ENCODE peak calls at places on chromosomes 4 and X, in four cellular contexts. One of them, this sample, is unnamed. For H3K9me3, the result is how much of the 10 kb centered on the place peaks cover.

GRCh38 chr4:57043304-57044251 is 64.9 kb downstream of the POLR2B start:
- DNase-seq in WERI-Rb-1: no peak
- DNase-seq in tibial artery: no peak
- DNase-seq in GM23248: peak
- DNase-seq in this sample: no peak

GRCh38 chrX:103726477-103726876 is 15.8 kb downstream of the TMEM31 start:
- DNase-seq in WERI-Rb-1: no peak
- DNase-seq in GM23248: no peak
- DNase-seq in tibial artery: no peak
- DNase-seq in this sample: no peak

GRCh38 chr4:94216394-94216793 is 8.7 kb downstream of the SMARCAD1 start:
- DNase-seq in GM23248: no peak
- DNase-seq in tibial artery: no peak
- DNase-seq in WERI-Rb-1: no peak
- DNase-seq in this sample: no peak

GRCh38 chrX:134688839-134689238 is 30.6 kb upstream of the PLAC1 start:
- DNase-seq in WERI-Rb-1: no peak
- DNase-seq in GM23248: peak
- DNase-seq in tibial artery: no peak
- DNase-seq in this sample: no peak

GRCh38 chrX:107704181-107704580 is 71.4 kb downstream of the TSC22D3 start:
- DNase-seq in WERI-Rb-1: no peak
- DNase-seq in GM23248: no peak
- DNase-seq in tibial artery: no peak
- DNase-seq in this sample: no peak

GRCh38 chr4:15459706-15460105 is 10.0 kb upstream of the CC2D2A start:
- DNase-seq in tibial artery: no peak
- DNase-seq in GM23248: no peak
- DNase-seq in WERI-Rb-1: no peak
- DNase-seq in this sample: no peak

GRCh38 chr4:139988863-139989765 is 164.9 kb downstream of the MAML3 start:
- DNase-seq in WERI-Rb-1: no peak
- DNase-seq in tibial artery: peak
- DNase-seq in GM23248: peak
- DNase-seq in this sample: no peak

GRCh38 chr4:146333187-146333894 is 119.0 kb downstream of the REELD1 start:
- DNase-seq in WERI-Rb-1: peak
- DNase-seq in GM23248: peak
- DNase-seq in tibial artery: no peak
- DNase-seq in this sample: no peak

GRCh38 chr4:3406021-3406420 is 35.7 kb upstream of the HGFAC start:
- DNase-seq in WERI-Rb-1: peak
- DNase-seq in tibial artery: no peak
- DNase-seq in GM23248: no peak
- DNase-seq in this sample: no peak

GRCh38 chrX:154738013-154738738 is 12.7 kb downstream of the GAB3 start:
- DNase-seq in tibial artery: peak
- DNase-seq in WERI-Rb-1: no peak
- DNase-seq in GM23248: peak
- DNase-seq in this sample: no peak

GRCh38 chrX:135931644-135932487 is 38.4 kb downstream of the SAGE1 start:
- DNase-seq in WERI-Rb-1: peak
- DNase-seq in tibial artery: peak
- DNase-seq in GM23248: peak
- DNase-seq in this sample: no peak

GRCh38 chrX:28590394-28590793 is 3.1 kb downstream of the IL1RAPL1 start:
- DNase-seq in GM23248: no peak
- DNase-seq in tibial artery: no peak
- DNase-seq in WERI-Rb-1: no peak
- DNase-seq in this sample: no peak

GRCh38 chr4:107799634-107800033 is 25.1 kb upstream of the SGMS2 start:
- DNase-seq in tibial artery: no peak
- DNase-seq in GM23248: no peak
- DNase-seq in WERI-Rb-1: no peak
- DNase-seq in this sample: no peak

GRCh38 chr4:140256335-140256734 is 102.4 kb upstream of the MAML3 start:
- DNase-seq in GM23248: peak
- DNase-seq in WERI-Rb-1: no peak
- DNase-seq in tibial artery: no peak
- DNase-seq in this sample: no peak

GRCh38 chr4:54231419-54232150 is 2.5 kb downstream of the PDGFRA start:
- DNase-seq in WERI-Rb-1: no peak
- DNase-seq in tibial artery: peak
- DNase-seq in GM23248: peak
- DNase-seq in this sample: no peak

GRCh38 chr4:31442236-31442635 is 722.1 kb downstream of the PCDH7 start:
- DNase-seq in WERI-Rb-1: no peak
- DNase-seq in tibial artery: no peak
- DNase-seq in GM23248: no peak
- DNase-seq in this sample: no peak

GRCh38 chrX:9494806-9495205 is 29.9 kb downstream of the TBL1X start:
- DNase-seq in GM23248: peak
- DNase-seq in WERI-Rb-1: no peak
- DNase-seq in tibial artery: no peak
- DNase-seq in this sample: no peak

GRCh38 chrX:103063918-103064434 is at the start of gene BEX1:
- DNase-seq in GM23248: peak
- DNase-seq in WERI-Rb-1: peak
- DNase-seq in tibial artery: no peak
- DNase-seq in this sample: no peak

GRCh38 chr4:7186081-7186480 is 6.3 kb upstream of the SORCS2 start:
- DNase-seq in WERI-Rb-1: peak
- DNase-seq in GM23248: peak
- DNase-seq in tibial artery: peak
- DNase-seq in this sample: no peak

GRCh38 chr4:7187297-7187592 is 5.1 kb upstream of the SORCS2 start:
- DNase-seq in tibial artery: peak
- DNase-seq in GM23248: no peak
- DNase-seq in WERI-Rb-1: peak
- DNase-seq in this sample: no peak

GRCh38 chr4:7187691-7188090 is 4.6 kb upstream of the SORCS2 start:
- DNase-seq in GM23248: no peak
- DNase-seq in tibial artery: no peak
- DNase-seq in WERI-Rb-1: no peak
- DNase-seq in this sample: no peak

GRCh38 chr4:7185487-7186030 is 6.8 kb upstream of the SORCS2 start:
- DNase-seq in GM23248: no peak
- DNase-seq in WERI-Rb-1: no peak
- DNase-seq in tibial artery: peak
- DNase-seq in this sample: no peak

GRCh38 chr4:7186516-7187296 is 5.6 kb upstream of the SORCS2 start:
- DNase-seq in GM23248: no peak
- DNase-seq in tibial artery: peak
- DNase-seq in WERI-Rb-1: no peak
- DNase-seq in this sample: no peak
- H3K9me3 ChIP-seq in GM23248: under half
- H3K9me3 ChIP-seq in tibial artery: under half
- H3K9me3 ChIP-seq in WERI-Rb-1: under half
- H3K9me3 ChIP-seq in this sample: under half

GRCh38 chr4:4913628-4914027 is 54.2 kb downstream of the MSX1 start:
- DNase-seq in tibial artery: no peak
- DNase-seq in GM23248: no peak
- DNase-seq in WERI-Rb-1: no peak
- DNase-seq in this sample: no peak
- H3K9me3 ChIP-seq in tibial artery: under half
- H3K9me3 ChIP-seq in GM23248: under half
- H3K9me3 ChIP-seq in WERI-Rb-1: under half
- H3K9me3 ChIP-seq in this sample: under half

GRCh38 chr4:385934-386707 is 48.5 kb downstream of the ZNF141 start:
- DNase-seq in tibial artery: no peak
- DNase-seq in WERI-Rb-1: no peak
- DNase-seq in GM23248: no peak
- DNase-seq in this sample: no peak

GRCh38 chr4:384311-385010 is 46.8 kb downstream of the ZNF141 start:
- DNase-seq in WERI-Rb-1: no peak
- DNase-seq in GM23248: no peak
- DNase-seq in tibial artery: no peak
- DNase-seq in this sample: no peak

DNA sequence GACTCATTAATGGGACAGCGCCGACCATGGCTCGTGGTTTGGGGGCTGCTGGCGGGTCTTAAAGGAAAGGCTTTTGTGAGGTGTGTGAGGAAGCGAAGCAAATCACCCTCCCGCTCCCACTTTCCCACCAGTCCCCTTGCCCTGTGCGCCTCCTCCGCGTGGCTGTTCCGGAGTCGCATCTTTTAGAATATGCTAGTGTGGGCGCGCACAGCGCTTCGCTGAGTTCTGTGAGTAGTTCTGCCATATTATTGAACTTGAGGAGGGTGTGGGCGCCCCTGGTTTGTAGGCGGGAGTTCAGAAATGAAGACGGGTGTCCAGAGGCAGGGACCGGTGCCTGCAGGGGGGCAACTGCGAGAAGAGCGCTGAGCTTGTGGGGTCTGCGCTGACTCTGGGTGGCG is 49.1 kb downstream of the ZNF141 start:
- DNase-seq in WERI-Rb-1: no peak
- DNase-seq in GM23248: no peak
- DNase-seq in tibial artery: no peak
- DNase-seq in this sample: no peak
- H3K9me3 ChIP-seq in WERI-Rb-1: half or more
- H3K9me3 ChIP-seq in GM23248: under half
- H3K9me3 ChIP-seq in tibial artery: half or more
- H3K9me3 ChIP-seq in this sample: under half

DNA sequence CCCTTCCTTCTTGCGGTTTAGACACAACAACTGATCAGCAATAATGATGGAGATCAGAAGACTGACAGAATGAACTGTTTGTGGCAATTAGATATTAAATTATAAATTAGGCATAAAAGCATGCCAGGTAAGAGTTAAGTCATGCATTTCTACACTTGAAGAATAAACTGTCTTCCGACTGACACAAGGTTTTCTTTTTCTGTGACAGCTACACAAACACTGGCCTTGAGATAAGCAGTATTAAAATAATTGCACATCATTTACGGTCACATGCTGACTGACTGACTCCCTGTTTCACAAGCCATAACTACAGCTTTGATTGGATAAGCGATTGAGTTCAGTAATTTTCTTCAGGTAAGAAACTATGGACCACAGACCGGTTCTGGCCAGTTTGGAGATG is 56.2 kb downstream of the UBE2NL start:
- DNase-seq in GM23248: no peak
- DNase-seq in WERI-Rb-1: no peak
- DNase-seq in tibial artery: no peak
- DNase-seq in this sample: no peak
- H3K9me3 ChIP-seq in GM23248: under half
- H3K9me3 ChIP-seq in WERI-Rb-1: under half
- H3K9me3 ChIP-seq in tibial artery: under half
- H3K9me3 ChIP-seq in this sample: under half

DNA sequence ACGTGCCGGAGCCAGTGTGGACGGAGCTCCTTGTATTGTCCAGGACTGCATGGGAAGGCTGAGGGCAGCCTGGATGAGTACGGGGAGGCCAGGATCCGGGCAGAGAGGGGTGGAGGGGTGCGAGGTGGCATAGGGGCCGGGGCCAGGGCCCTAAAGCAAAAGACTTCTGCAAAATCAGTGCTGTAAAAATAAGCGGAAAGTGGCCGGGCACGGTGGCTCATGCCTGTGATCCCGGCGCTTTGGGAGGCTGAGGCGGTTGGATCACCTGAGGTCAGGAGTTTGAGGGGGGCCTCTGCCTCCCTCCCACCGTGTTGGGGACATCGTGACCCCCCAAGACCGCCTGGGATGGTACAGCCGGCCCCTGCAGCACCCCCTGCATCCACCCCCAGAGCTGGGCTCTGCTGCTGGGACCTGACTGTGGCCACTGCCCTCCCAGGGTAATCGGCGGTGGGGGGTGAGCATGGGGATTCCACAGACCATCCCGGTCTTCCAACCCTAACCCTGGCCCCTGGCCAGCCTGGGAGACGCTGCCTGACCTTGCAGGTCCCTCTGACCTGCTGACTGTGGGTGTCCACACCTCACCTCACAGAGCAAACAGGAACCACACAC is 23.4 kb upstream of the PLCXD1 start:
- DNase-seq in GM23248: no peak
- DNase-seq in tibial artery: no peak
- DNase-seq in WERI-Rb-1: peak
- DNase-seq in this sample: no peak
- H3K9me3 ChIP-seq in GM23248: under half
- H3K9me3 ChIP-seq in tibial artery: under half
- H3K9me3 ChIP-seq in WERI-Rb-1: under half
- H3K9me3 ChIP-seq in this sample: under half

GRCh38 chrX:155870958-155871357 is 10.2 kb upstream of the VAMP7 start:
- DNase-seq in GM23248: no peak
- DNase-seq in tibial artery: no peak
- DNase-seq in WERI-Rb-1: no peak
- DNase-seq in this sample: no peak
- H3K9me3 ChIP-seq in GM23248: under half
- H3K9me3 ChIP-seq in tibial artery: under half
- H3K9me3 ChIP-seq in WERI-Rb-1: under half
- H3K9me3 ChIP-seq in this sample: under half

GRCh38 chr4:152704788-152705187 is 25.0 kb upstream of the TMEM154 start:
- DNase-seq in WERI-Rb-1: no peak
- DNase-seq in tibial artery: no peak
- DNase-seq in GM23248: no peak
- DNase-seq in this sample: no peak
- H3K9me3 ChIP-seq in WERI-Rb-1: under half
- H3K9me3 ChIP-seq in tibial artery: under half
- H3K9me3 ChIP-seq in GM23248: under half
- H3K9me3 ChIP-seq in this sample: under half

DNA sequence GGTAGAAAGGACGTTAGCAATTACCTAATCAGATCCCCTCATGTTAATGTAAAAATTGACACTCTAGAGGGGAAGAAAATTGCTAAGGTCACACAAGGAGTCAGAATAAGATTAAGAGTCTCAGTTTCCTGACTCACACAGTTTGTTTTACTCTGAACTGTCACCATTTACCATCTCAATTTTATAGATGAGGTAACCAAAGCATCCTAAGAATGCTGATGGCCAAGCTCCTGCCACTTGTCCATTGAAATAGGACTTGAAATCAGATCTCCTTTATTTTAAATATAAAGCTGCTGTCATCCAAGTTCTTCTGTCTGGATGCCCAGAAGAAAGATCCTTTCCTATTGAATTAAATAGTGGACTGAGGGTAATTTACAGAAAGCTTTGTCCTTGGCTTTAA is 114.8 kb upstream of the VAMP7 start:
- DNase-seq in tibial artery: no peak
- DNase-seq in GM23248: peak
- DNase-seq in WERI-Rb-1: no peak
- DNase-seq in this sample: no peak
- H3K9me3 ChIP-seq in tibial artery: under half
- H3K9me3 ChIP-seq in GM23248: under half
- H3K9me3 ChIP-seq in WERI-Rb-1: under half
- H3K9me3 ChIP-seq in this sample: under half